ENCODE peak calls at places on chromosomes 5 and 9, in seven cellular contexts. S is GM23338, H is GM06990, L is esophagus muscularis mucosa, R is choroid plexus epithelial cell, Z is SK-N-SH, I is heart right ventricle. B is an unnamed sample.
A peak's percentile ranks its signal among the peaks of the same experiment; 100 is the strongest.

GRCh38 chr9:72131206-72131605 is 18.0 kb upstream of the GDA start:
- DNase-seq in R (no peak), S (no peak), I (no peak), H (no peak), Z (no peak), L (no peak), B (no peak)

GRCh38 chr5:2634399-2635176 is 116.9 kb downstream of the IRX2 start:
- DNase-seq in R (no peak), I (no peak), L (no peak), S (peak; percentile 15), Z (no peak), H (no peak), B (no peak)

GRCh38 chr5:66722653-66723052 is 126.5 kb downstream of the MAST4 start:
- DNase-seq in H (no peak), S (no peak), I (no peak), L (no peak), Z (no peak), R (no peak), B (no peak)

GRCh38 chr5:81265101-81265500 is 32.0 kb downstream of the CKMT2 start:
- DNase-seq in L (no peak), I (no peak), H (no peak), S (no peak), Z (no peak), R (peak; percentile 39), B (peak; percentile 29)

GRCh38 chr5:58983496-58983895 is 400.6 kb downstream of the RAB3C start:
- DNase-seq in H (no peak), L (no peak), R (no peak), I (no peak), Z (no peak), S (no peak), B (no peak)

GRCh38 chr5:166595274-166595951 is 1696.0 kb upstream of the WWC1 start:
- DNase-seq in R (no peak), L (no peak), I (no peak), Z (no peak), S (peak; percentile 19), H (no peak), B (no peak)

GRCh38 chr5:139383275-139383992 is at the start of gene SLC23A1:
- DNase-seq in H (no peak), L (no peak), I (no peak), R (no peak), Z (peak; percentile 73), S (no peak), B (no peak)

GRCh38 chr5:176818391-176819098 is 8.2 kb downstream of the UNC5A start:
- DNase-seq in L (no peak), I (no peak), R (no peak), H (no peak), Z (no peak), S (no peak), B (no peak)

GRCh38 chr5:10655041-10655685 is 91.3 kb downstream of the ANKRD33B start:
- DNase-seq in R (no peak), I (no peak), S (no peak), Z (peak; percentile 50), L (no peak), H (no peak), B (no peak)

GRCh38 chr5:125232779-125233230 is 486.4 kb upstream of the ZNF608 start:
- DNase-seq in L (no peak), S (no peak), I (no peak), R (peak; percentile 18), H (no peak), Z (peak; percentile 61), B (no peak)

GRCh38 chr5:115735108-115735998 is 81.1 kb downstream of the CDO1 start:
- DNase-seq in S (peak; percentile 47), I (no peak), H (no peak), R (no peak), L (no peak), Z (no peak), B (no peak)

GRCh38 chr9:137313326-137313920 is 11.4 kb upstream of the NRARP start:
- DNase-seq in L (no peak), H (no peak), Z (peak; percentile 30), R (no peak), S (no peak), I (no peak), B (no peak)

GRCh38 chr9:130732131-130732530 is 38.6 kb downstream of the EXOSC2 start:
- DNase-seq in I (no peak), Z (peak; percentile 44), H (no peak), R (peak; percentile 24), L (no peak), S (peak; percentile 60), B (no peak)

GRCh38 chr5:61450170-61450815 is 118.2 kb downstream of the ZSWIM6 start:
- DNase-seq in L (no peak), H (no peak), R (peak; percentile 76), Z (no peak), S (no peak), I (no peak), B (peak; percentile 67)

GRCh38 chr5:15844871-15845270 is 334.7 kb downstream of the MARCHF11 start:
- DNase-seq in I (no peak), R (no peak), L (no peak), Z (no peak), H (no peak), S (no peak), B (no peak)

GRCh38 chr5:151259931-151260330 is 6.9 kb downstream of the GM2A start:
- DNase-seq in I (no peak), L (no peak), Z (no peak), S (no peak), H (no peak), R (no peak), B (no peak)

DNA sequence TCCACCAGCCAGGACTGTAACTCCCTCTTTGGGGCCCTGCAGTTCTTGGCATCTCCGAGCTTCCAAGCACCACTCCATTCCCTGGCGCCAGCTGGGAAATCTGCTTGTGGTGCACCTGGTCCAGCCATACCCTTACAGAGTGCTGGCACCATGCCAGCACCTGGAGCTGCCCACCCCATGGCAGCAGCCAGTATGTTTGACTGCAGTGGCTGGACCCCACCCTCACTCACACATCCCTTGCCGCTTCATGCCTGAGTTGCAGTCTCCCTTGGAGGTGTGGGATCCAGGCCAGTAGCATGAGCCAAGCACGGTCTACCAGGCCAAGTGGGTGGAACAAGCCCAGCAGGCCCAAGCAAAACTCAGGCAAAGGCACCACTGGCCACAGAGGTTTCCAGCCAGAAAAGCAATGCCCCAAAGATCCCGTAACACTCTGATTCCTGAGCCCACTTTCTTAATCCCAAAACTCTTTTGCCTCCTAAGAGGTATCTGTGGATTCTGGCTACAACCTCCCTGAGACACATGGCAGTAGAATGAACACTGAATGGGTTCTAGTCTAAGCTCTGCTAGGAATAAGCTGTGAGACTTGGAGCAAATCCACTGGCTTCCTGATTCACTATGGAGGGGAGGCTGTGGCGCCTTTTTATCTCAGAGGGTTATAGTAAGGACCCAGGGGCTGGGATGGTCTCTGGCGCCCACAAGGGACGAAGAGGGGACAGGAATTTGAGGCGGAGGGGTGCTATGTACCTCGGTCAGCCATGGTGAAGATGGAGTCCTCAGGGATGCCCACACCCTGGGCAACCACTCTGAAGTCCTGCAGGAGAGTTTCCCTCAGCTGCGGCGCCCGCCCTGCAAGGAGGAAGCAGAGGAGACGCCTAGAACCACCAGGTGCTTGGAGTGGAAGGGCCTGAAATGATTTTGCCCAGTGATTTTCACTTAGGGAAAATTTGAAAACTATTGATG is 5.6 kb downstream of the AMBP start:
- DNase-seq in I (peak; percentile 33), H (no peak), L (no peak), R (peak; percentile 26), S (peak; percentile 49), Z (no peak), B (no peak)
- TF ChIP-seq CTCF in I (no peak), H (no peak), L (no peak), R (no peak), S (peak; percentile 68), Z (no peak), B (no peak)

DNA sequence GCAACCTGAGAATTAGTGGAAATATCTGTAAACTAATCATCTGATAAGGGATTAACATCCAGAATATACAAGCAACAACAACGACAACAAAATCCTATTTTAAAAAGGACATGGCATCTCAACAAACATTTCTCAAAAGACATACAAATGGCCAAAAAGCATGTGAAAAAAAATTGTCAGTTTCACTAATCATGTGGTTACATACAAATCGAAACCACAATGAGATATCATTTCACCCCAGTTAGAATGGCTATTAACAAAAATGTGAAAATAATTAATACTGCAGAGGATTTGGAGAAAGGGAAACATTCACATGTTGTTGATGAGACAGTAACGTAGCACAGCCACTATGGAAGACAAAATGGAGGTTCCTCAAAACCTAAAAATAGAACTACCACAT is 69.6 kb downstream of the ERP44 start:
- DNase-seq in S (no peak), H (no peak), Z (no peak), R (no peak), I (no peak), L (no peak), B (no peak)
- H3K4me3 ChIP-seq in S (no peak overlapping the region), H (no peak overlapping the region), Z (no peak overlapping the region), R (no peak overlapping the region), I (no peak overlapping the region), L (no peak overlapping the region), B (no peak overlapping the region)

GRCh38 chr9:111898331-111899096 is 1.9 kb downstream of the UGCG start:
- DNase-seq in Z (no peak), I (no peak), S (no peak), L (no peak), R (no peak), H (no peak), B (no peak)

GRCh38 chr9:111895996-111896941 is at the start of gene UGCG:
- DNase-seq in L (peak; percentile 95), Z (peak; percentile 98), R (peak; percentile 92), S (peak; percentile 90), I (peak; percentile 85), H (peak; percentile 96), B (peak; percentile 81)

GRCh38 chr9:111897831-111898144 is 1.2 kb downstream of the UGCG start:
- DNase-seq in R (no peak), H (peak; percentile 71), I (no peak), L (no peak), S (no peak), Z (peak; percentile 14), B (no peak)

GRCh38 chr9:111900081-111900805 is 3.6 kb downstream of the UGCG start:
- DNase-seq in I (no peak), H (no peak), R (no peak), Z (no peak), S (no peak), L (no peak), B (no peak)

DNA sequence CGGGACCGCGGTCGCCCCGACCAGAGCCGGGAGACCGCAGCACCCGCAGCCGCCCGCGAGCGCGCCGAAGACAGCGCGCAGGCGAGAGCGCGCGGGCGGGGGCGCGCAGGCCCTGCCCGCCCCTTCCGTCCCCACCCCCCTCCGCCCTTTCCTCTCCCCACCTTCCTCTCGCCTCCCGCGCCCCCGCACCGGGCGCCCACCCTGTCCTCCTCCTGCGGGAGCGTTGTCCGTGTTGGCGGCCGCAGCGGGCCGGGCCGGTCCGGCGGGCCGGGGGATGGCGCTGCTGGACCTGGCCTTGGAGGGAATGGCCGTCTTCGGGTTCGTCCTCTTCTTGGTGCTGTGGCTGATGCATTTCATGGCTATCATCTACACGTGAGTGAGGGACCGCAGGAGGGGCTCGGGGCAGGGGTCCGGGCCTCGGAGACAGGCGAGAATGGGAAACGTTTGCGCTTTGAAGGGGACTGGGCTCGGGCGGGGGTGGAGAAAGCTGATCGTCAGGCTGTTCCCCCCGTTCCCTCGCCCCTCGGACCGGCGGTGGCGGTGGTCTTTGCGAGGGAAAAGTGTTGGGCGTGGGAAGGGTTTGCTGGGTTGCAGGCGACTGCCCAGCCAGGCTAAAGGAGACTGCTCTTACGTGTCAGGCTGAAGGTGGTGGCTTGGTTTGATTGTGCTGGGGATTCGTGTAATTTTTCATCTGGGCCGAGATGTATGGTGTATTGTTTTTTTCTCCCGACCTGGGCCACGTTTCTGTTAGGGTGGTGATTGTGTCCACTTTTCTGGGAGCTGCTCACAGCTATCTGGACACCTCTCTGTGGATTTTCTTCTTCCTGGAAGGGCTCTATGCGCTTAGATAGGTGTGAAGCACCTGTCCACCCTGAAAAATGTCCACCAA is 572 bp downstream of the UGCG start:
- DNase-seq in I (peak; percentile 70), R (no peak), S (peak; percentile 72), H (no peak), L (peak; percentile 92), Z (peak; percentile 92), B (no peak)
- TF ChIP-seq CTCF in I (peak; percentile 23), R (no peak), S (no peak), H (peak; percentile 15), L (no peak), Z (peak; percentile 28), B (peak; percentile 17)

GRCh38 chr5:39164016-39164415 is 55.3 kb downstream of the FYB1 start:
- DNase-seq in H (no peak), S (no peak), R (no peak), L (peak; percentile 19), Z (no peak), I (no peak), B (no peak)
- H3K4me3 ChIP-seq in H (no peak overlapping the region), S (no peak overlapping the region), R (no peak overlapping the region), L (no peak overlapping the region), Z (no peak overlapping the region), I (no peak overlapping the region), B (no peak overlapping the region)

B was measured in brain microvascular endothelial cell.